ENCODE peak calls at places on chromosomes 5 and 9, in four cellular contexts. X, Q, Z and C are unnamed samples.

GRCh38 chr5:132054031-132054696 is 6.3 kb upstream of the IL3 start:
- DNase-seq in X (peak), Q (no peak), Z (no peak), C (no peak)

GRCh38 chr5:139651863-139652787 is 4.0 kb downstream of the CXXC5 start:
- DNase-seq in X (no peak), Q (peak), Z (peak), C (no peak)

GRCh38 chr5:59724482-59725392 is 168.8 kb downstream of the PDE4D start:
- DNase-seq in X (no peak), Q (peak), Z (peak), C (peak)

GRCh38 chr9:75640250-75640649 is 250.2 kb upstream of the PCSK5 start:
- DNase-seq in X (no peak), Q (no peak), Z (no peak), C (no peak)

GRCh38 chr5:43560128-43560527 is 3.3 kb upstream of the PAIP1 start:
- DNase-seq in X (no peak), Q (no peak), Z (no peak), C (no peak)

GRCh38 chr9:107711528-107711927 is 222.0 kb upstream of the KLF4 start:
- DNase-seq in X (peak), Q (peak), Z (peak), C (peak)

GRCh38 chr5:148343049-148343413 is 7.7 kb downstream of the SPINK9 start:
- DNase-seq in X (no peak), Q (peak), Z (no peak), C (no peak)

GRCh38 chr9:87346061-87346665 is 151.5 kb upstream of the DAPK1 start:
- DNase-seq in X (no peak), Q (no peak), Z (no peak), C (no peak)

GRCh38 chr9:22446950-22447606 is 454 bp downstream of the DMRTA1 start:
- DNase-seq in X (no peak), Q (peak), Z (peak), C (no peak)

GRCh38 chr9:1231998-1232919 is 182.1 kb downstream of the DMRT2 start:
- DNase-seq in X (peak), Q (no peak), Z (peak), C (peak)

GRCh38 chr9:109779711-109780452 is at the start of gene PALM2AKAP2:
- DNase-seq in X (peak), Q (peak), Z (peak), C (no peak)

GRCh38 chr5:68548959-68549676 is 333.6 kb downstream of the PIK3R1 start:
- DNase-seq in X (no peak), Q (peak), Z (no peak), C (peak)

GRCh38 chr9:122327175-122327574 is 43.6 kb upstream of the PTGS1 start:
- DNase-seq in X (no peak), Q (no peak), Z (no peak), C (no peak)

GRCh38 chr9:33418090-33418489 is 15.7 kb upstream of the AQP7 start:
- DNase-seq in X (no peak), Q (no peak), Z (no peak), C (no peak)

GRCh38 chr9:109062543-109062942 is 49.2 kb upstream of the CTNNAL1 start:
- DNase-seq in X (no peak), Q (no peak), Z (no peak), C (peak)

GRCh38 chr5:115586525-115587146 is 15.6 kb downstream of the TICAM2 start:
- DNase-seq in X (no peak), Q (peak), Z (no peak), C (no peak)

GRCh38 chr5:66415208-66415607 is 181.0 kb upstream of the MAST4 start:
- DNase-seq in X (no peak), Q (no peak), Z (no peak), C (no peak)

GRCh38 chr9:34983209-34983608 is 6.3 kb upstream of the DNAJB5 start:
- DNase-seq in X (no peak), Q (no peak), Z (no peak), C (no peak)

GRCh38 chr9:91159664-91160121 is 202.0 kb downstream of the AUH start:
- DNase-seq in X (no peak), Q (no peak), Z (peak), C (no peak)

GRCh38 chr5:41256400-41256799 is 43.1 kb upstream of the C6 start:
- DNase-seq in X (no peak), Q (no peak), Z (no peak), C (no peak)

GRCh38 chr9:105127863-105128220 is 116.6 kb upstream of the SLC44A1 start:
- DNase-seq in X (no peak), Q (no peak), Z (no peak), C (no peak)

GRCh38 chr5:137639645-137640044 is 96.2 kb downstream of the KLHL3 start:
- DNase-seq in X (no peak), Q (no peak), Z (no peak), C (no peak)

GRCh38 chr5:35345222-35345621 is 114.9 kb upstream of the PRLR start:
- DNase-seq in X (no peak), Q (no peak), Z (no peak), C (peak)

GRCh38 chr9:6383551-6384225 is 29.3 kb upstream of the UHRF2 start:
- DNase-seq in X (no peak), Q (no peak), Z (no peak), C (no peak)

GRCh38 chr5:118705931-118706330 is 282.4 kb downstream of the DTWD2 start:
- DNase-seq in X (no peak), Q (no peak), Z (no peak), C (no peak)

GRCh38 chr5:163306421-163306820 is 131.0 kb upstream of the CCNG1 start:
- DNase-seq in X (no peak), Q (peak), Z (no peak), C (no peak)

GRCh38 chr9:110357510-110357909 is 19.8 kb upstream of the TXNDC8 start:
- DNase-seq in X (no peak), Q (no peak), Z (no peak), C (no peak)

GRCh38 chr9:134320195-134320885 is 5.9 kb upstream of the RXRA start:
- DNase-seq in X (peak), Q (peak), Z (no peak), C (no peak)

GRCh38 chr5:150036513-150036912 is 36.0 kb downstream of the HMGXB3 start:
- DNase-seq in X (no peak), Q (peak), Z (no peak), C (no peak)

GRCh38 chr9:14180077-14180941 is 133.6 kb downstream of the NFIB start:
- DNase-seq in X (no peak), Q (no peak), Z (no peak), C (peak)
- H3K4me3 ChIP-seq in X (peak), Q (no peak), Z (no peak), C (no peak)

DNA sequence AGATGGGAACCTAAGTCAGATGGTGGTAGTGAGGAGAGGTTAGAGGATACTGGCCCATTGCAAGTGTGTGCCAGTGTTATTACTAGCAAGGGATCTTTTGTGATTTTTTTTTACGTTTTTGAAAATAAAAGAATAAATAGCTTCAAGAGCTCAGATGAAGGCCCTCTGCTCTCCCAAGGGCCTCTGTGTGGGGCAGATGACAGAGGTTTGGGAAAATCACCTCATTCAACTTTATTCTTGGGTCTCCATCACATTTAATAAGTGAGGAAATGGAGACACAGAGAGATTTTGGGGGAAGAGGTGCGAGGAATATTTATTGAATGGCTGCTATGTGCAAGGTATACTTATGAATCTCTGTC is 10.1 kb upstream of the TRAF1 start:
- DNase-seq in X (no peak), Q (no peak), Z (no peak), C (no peak)
- TF ChIP-seq CTCF in X (no peak), Q (no peak), Z (no peak), C (no peak)

DNA sequence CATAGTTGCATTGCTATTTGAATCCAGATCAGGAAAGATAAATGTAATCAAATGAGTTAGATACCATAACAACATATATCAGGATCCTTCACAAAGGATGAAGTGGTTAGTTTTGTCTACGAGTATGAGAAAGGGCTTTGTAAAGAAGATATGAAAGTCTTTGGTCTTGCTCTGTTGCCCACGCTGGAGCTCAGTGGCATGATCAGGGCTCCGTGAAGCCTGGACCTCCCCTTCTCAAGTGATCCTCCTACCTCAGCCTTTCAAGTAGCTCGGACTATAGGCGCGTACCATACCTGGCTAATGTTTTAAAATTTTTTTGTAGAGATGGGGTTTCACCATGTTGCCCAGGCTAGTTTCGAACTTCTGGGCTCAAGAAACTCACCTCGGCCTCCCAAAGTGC is 1.8 kb downstream of the SMC5 start:
- DNase-seq in X (no peak), Q (no peak), Z (no peak), C (no peak)
- H3K4me3 ChIP-seq in X (peak), Q (peak), Z (no peak), C (no peak)

GRCh38 chr5:174205939-174206338 is 160.4 kb downstream of the NSG2 start:
- DNase-seq in X (no peak), Q (no peak), Z (no peak), C (no peak)

GRCh38 chr5:174204914-174205313 is 159.4 kb downstream of the NSG2 start:
- DNase-seq in X (no peak), Q (peak), Z (no peak), C (no peak)
- TF ChIP-seq CTCF in X (no peak), Q (no peak), Z (no peak), C (no peak)

DNA sequence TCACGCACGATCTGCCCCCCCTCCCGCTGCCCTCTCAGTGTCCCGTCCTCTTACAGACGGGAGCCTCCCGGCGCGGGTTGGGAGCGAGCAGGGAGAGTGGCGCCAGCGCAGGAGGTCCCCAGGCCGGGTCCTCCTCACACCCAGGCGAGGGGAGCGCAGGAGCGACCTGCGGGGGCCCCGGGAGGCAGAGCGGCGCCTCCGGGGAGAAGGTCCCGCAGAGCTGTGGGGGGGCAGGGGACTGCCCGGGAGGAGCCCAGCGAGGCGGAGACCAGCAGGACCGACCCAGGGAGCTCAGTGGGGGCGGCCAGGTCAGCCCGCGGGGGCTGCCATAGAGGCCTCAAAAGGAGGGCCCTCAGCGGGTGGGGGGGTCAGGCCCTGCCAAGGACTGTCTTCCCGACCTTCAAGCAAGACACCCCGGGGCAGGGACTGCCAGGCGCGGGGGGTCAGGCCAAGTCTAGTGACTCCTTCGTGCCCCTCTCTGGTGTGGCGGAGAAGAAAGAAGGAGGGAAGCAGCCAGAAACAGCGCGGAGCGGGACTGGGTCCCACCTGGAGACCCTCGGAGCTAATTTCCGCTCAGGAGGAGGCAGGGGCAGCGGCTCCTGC is 123.3 kb upstream of the ERCC6L2 start:
- DNase-seq in X (no peak), Q (no peak), Z (no peak), C (no peak)
- H3K4me3 ChIP-seq in X (peak), Q (no peak), Z (no peak), C (no peak)

GRCh38 chr9:9790216-9790872 is 822.5 kb downstream of the PTPRD start:
- DNase-seq in X (no peak), Q (peak), Z (no peak), C (peak)
- TF ChIP-seq CTCF in X (no peak), Q (peak), Z (peak), C (peak)

DNA sequence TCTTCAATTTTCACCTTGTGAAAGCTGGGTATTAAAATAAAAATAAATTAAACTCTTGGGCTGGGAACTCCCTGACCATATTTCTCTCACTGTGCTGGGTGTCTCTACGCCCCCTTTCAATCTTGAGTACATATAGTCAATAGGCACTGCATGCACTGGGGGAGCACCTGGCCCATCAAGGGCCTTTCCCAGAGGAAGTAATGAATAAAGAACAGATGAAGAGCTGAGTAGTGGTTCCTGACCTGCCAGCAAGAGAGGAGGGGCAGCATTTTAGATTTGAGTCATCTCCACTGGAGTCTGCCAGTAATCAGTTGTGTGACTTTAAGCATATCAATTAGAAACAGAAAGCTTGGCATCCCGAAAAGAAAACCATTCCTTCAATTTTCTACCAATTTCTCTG is 6.2 kb downstream of the MAPKAP1 start:
- DNase-seq in X (no peak), Q (no peak), Z (no peak), C (no peak)
- H3K4me3 ChIP-seq in X (no peak), Q (no peak), Z (no peak), C (no peak)